ENCODE peak calls at places on chromosomes 3 and 15, in five cellular contexts. L, X, I, Y and P are unnamed samples.

GRCh38 chr3:113254171-113254947 is 43.0 kb downstream of the BOC start:
- DNase-seq in X (no peak), I (no peak), L (no peak), Y (peak; percentile 38), P (no peak)

GRCh38 chr15:48324949-48325348 is 6.3 kb upstream of the DUT start:
- DNase-seq in Y (no peak), X (no peak), L (no peak), I (no peak), P (no peak)

GRCh38 chr15:77025941-77026411 is 31.1 kb downstream of the PSTPIP1 start:
- DNase-seq in I (peak; percentile 17), L (no peak), X (no peak), Y (no peak), P (no peak)

GRCh38 chr3:57746156-57747125 is 9.7 kb upstream of the SLMAP start:
- DNase-seq in Y (no peak), L (no peak), X (no peak), I (no peak), P (no peak)

GRCh38 chr15:63765338-63765737 is 68.4 kb downstream of the HERC1 start:
- DNase-seq in Y (peak; percentile 13), I (no peak), X (peak; percentile 100), L (no peak), P (peak; percentile 27)

GRCh38 chr3:13037458-13038117 is 35.6 kb downstream of the IQSEC1 start:
- DNase-seq in I (no peak), L (no peak), X (no peak), Y (no peak), P (no peak)

GRCh38 chr3:13621381-13622221 is 72.7 kb downstream of the FBLN2 start:
- DNase-seq in X (no peak), L (no peak), Y (no peak), I (no peak), P (no peak)

GRCh38 chr3:13193320-13194284 is 120.4 kb upstream of the IQSEC1 start:
- DNase-seq in L (no peak), I (no peak), Y (peak; percentile 45), X (no peak), P (no peak)

GRCh38 chr3:174480767-174481166 is 378.4 kb upstream of the NAALADL2 start:
- DNase-seq in L (no peak), X (no peak), I (no peak), Y (no peak), P (no peak)

GRCh38 chr3:112004664-112005063 is 5.9 kb downstream of the TAGLN3 start:
- DNase-seq in X (no peak), L (no peak), I (peak; percentile 49), Y (peak; percentile 27), P (no peak)

GRCh38 chr3:112003321-112004080 is 4.8 kb downstream of the TAGLN3 start:
- DNase-seq in I (no peak), Y (no peak), L (no peak), X (no peak), P (no peak)

GRCh38 chr3:112002458-112002971 is 3.8 kb downstream of the TAGLN3 start:
- DNase-seq in Y (no peak), X (no peak), I (no peak), L (no peak), P (no peak)

GRCh38 chr3:112005091-112005672 is 6.5 kb downstream of the TAGLN3 start:
- DNase-seq in Y (no peak), X (no peak), L (no peak), I (no peak), P (no peak)

GRCh38 chr3:112004187-112004586 is 5.5 kb downstream of the TAGLN3 start:
- DNase-seq in L (no peak), Y (no peak), X (no peak), I (no peak), P (no peak)
- H3K4me3 ChIP-seq in L (no peak overlapping the region), Y (peak overlapping the region; percentile 13), X (no peak overlapping the region), I (no peak overlapping the region), P (no peak overlapping the region)

GRCh38 chr15:45391746-45392711 is 13.7 kb upstream of the GATM start:
- DNase-seq in Y (no peak), L (no peak), I (no peak), X (no peak), P (no peak)

GRCh38 chr15:45395956-45396355 is 17.6 kb upstream of the GATM start:
- DNase-seq in I (no peak), Y (no peak), L (no peak), X (no peak), P (no peak)

GRCh38 chr15:45393851-45394250 is 15.5 kb upstream of the GATM start:
- DNase-seq in L (no peak), X (no peak), Y (no peak), I (peak; percentile 56), P (no peak)

GRCh38 chr15:45397116-45397665 is 18.8 kb upstream of the GATM start:
- DNase-seq in Y (no peak), X (no peak), I (no peak), L (no peak), P (no peak)

GRCh38 chr15:45394681-45395080 is 16.3 kb upstream of the GATM start:
- DNase-seq in L (no peak), I (no peak), X (no peak), Y (no peak), P (no peak)
- H3K4me1 ChIP-seq in L (peaks cover 7% of the 10 kb centered on the region), I (peaks cover 26% of the 10 kb centered on the region), X (no peaks in the 10 kb centered on the region), Y (no peaks in the 10 kb centered on the region), P (no peaks in the 10 kb centered on the region)

DNA sequence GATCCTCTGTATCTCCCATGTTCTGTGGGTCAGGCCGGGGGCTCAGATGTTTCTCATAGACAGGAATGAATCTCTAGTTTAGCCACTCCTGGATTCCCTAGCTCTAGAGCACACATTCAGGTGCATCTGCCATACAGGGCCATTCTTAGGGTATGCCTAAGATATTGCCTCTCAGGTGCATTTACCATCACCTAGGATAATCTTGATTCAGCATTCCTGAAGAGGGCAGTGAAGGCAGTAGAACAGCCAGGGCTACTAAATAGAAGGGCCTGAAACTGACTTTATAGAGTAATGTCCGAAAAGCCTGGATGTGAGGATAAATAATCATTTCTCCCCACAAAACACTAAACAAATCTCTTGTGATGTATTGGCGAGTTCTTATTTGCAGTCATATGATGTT is 882.0 kb downstream of the AGBL1 start:
- DNase-seq in X (no peak), Y (no peak), I (no peak), L (no peak), P (no peak)
- H3K9me3 ChIP-seq in X (no peaks in the 10 kb centered on the region), Y (no peaks in the 10 kb centered on the region), I (no peaks in the 10 kb centered on the region), L (no peaks in the 10 kb centered on the region), P (no peaks in the 10 kb centered on the region)

DNA sequence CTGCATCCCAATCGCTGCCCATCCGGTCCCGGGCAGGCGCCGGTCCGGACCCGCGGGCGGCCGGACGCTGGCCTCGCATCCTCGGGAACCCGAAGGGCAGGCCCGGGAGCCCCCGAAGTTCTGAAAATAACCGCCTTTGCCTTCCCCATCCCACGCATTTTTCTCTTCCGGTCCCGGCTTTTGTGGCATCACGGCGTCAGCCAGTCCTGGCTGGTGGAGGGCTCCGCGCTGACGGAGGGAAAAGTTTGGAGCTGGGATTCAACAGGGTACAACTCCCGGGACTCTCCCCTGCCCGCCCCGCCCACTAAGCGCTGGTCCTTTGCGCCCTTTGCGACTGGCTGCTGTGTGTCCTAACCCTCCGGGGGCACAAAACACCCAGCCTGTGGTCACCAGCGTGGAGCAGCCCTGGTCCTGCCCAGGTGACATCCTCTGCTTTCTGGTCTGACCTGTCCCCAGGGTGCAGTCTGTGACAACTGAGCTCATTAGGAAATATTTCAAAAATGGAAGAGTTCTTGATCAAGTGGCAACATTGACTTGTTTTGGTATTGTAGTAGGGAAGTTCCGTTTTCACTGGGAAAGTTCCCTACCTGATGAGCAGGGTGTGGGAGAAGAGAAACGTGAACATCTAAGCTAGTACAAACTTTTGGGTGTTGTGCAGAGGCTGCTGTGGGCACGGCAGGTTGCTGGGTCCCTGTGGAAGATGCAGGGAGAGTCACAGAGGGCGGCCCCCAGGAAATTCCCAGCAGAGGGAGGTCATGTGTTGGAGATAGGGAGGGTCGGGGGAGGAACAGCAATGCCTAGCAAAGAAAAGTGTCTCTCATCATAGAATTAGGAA is 754 bp downstream of the ARNT2 start:
- DNase-seq in Y (peak; percentile 71), X (peak; percentile 70), I (no peak), L (peak; percentile 11), P (no peak)
- H3K4me3 ChIP-seq in Y (peak overlapping the region; percentile 93), X (peak overlapping the region; percentile 49), I (no peak overlapping the region), L (peak overlapping the region; percentile 49), P (peak overlapping the region; percentile 70)

DNA sequence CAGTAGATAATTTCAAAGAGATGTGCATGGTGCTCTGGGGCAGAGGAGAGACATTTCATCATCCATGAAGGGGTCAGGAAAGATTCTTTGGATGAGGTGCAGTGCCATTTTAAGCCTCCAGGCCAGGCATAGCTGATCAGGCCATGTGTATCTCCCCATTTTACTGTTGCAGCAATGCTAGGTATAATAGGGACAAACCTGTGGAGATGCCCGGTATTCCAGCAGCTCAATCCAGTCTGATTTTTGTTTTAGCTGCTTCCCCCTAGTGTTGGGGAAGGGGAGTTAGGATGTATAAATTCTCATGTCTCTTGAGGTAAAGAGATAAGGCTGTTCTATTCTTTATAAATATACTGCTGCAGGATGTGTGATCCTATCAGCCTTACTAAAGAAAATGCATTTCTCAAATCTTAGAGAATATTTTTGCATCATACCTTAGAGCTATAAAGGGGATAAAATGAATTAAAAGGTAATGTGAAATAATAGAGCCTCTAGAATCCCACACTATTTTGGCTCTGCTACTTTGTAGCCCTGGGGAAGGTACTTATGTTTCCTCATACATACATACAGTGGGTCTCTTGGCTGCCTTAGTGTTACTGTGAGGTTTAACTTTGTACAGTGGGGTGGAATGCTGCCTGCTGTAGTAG is 5.2 kb downstream of the CDV3 start:
- DNase-seq in I (peak; percentile 73), Y (peak; percentile 51), L (no peak), X (peak; percentile 74), P (no peak)
- H3K4me1 ChIP-seq in I (peaks cover 21% of the 10 kb centered on the region), Y (peaks cover 26% of the 10 kb centered on the region), L (peaks cover 65% of the 10 kb centered on the region), X (peaks cover 23% of the 10 kb centered on the region), P (no peaks in the 10 kb centered on the region)

DNA sequence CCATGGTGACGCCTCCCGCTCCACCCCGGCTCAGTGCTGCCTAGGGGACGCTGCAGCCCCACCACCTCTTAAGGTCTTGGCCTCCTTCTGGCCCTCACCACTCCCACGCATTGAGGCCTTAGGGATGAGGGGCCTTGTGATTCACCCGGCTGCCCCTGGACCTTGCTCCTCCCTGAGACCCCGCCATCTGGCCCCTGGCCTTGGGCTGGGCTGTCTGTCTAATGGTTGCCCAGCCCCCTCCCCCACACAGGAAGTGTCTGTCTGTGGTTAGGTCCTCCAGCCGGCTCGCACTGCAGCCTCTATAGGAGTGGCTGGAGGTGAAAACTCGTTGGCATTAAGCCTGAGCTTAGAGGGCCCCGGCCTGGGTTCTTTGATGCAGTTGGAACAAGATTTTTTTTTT is 21.5 kb upstream of the MTHFS start:
- DNase-seq in L (no peak), I (no peak), X (no peak), Y (peak; percentile 53), P (no peak)
- H3K9me3 ChIP-seq in L (peaks cover 19% of the 10 kb centered on the region), I (peaks cover 28% of the 10 kb centered on the region), X (peaks cover 32% of the 10 kb centered on the region), Y (no peaks in the 10 kb centered on the region), P (peaks cover 5% of the 10 kb centered on the region)